ENCODE peak calls at places on chromosome 13, in four cellular contexts. N is endothelial cell, H is astrocyte of the spinal cord, A is MM.1S. Z is an unnamed sample.

GRCh38 chr13:51848674-51849073 is 3.7 kb upstream of the TMEM272 start:
- DNase-seq in A (no peak), H (peak; percentile 15), N (no peak), Z (peak; percentile 46)

GRCh38 chr13:41458187-41458938 is 1.0 kb downstream of the RGCC start:
- DNase-seq in H (peak; percentile 24), N (peak; percentile 16), A (peak; percentile 27), Z (no peak)

GRCh38 chr13:24632382-24633121 is 47.7 kb upstream of the ATP12A start:
- DNase-seq in A (no peak), N (no peak), H (no peak), Z (no peak)

GRCh38 chr13:110894086-110894485 is 20.8 kb downstream of the ANKRD10 start:
- DNase-seq in N (no peak), H (no peak), A (no peak), Z (no peak)

GRCh38 chr13:110651271-110651670 is 35.9 kb downstream of the NAXD start:
- DNase-seq in N (no peak), A (no peak), H (no peak), Z (no peak)

GRCh38 chr13:86946734-86947133 is 724.4 kb upstream of the SLITRK5 start:
- DNase-seq in N (no peak), A (peak; percentile 7), H (no peak), Z (no peak)

GRCh38 chr13:75986818-75987217 is 350.7 kb downstream of the LMO7 start:
- DNase-seq in A (no peak), N (no peak), H (no peak), Z (no peak)

GRCh38 chr13:31790992-31791391 is 51.7 kb downstream of the RXFP2 start:
- DNase-seq in N (no peak), H (peak; percentile 33), A (no peak), Z (no peak)

GRCh38 chr13:109419896-109420295 is 366.5 kb downstream of the IRS2 start:
- DNase-seq in A (no peak), N (no peak), H (no peak), Z (no peak)

DNA sequence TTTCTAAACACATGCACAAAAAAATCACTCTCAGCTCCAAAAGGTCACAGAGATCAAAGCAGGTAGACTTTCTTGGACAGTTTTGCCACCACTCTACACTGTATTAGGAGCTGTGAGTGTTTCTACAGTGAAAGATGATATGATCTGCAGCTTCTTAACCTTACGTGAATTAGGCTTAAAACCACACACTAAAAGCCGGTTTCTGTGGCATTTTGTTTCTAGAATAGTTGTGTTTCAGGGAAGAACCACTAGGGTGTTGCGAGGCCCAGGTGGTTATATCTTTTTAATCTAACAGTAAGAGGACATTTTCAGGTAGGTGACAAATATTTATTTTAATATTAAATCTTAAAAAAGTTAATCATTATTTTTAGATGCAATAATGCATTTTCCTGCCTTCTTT is 216.4 kb downstream of the KLF5 start:
- DNase-seq in H (no peak), N (no peak), A (peak; percentile 84), Z (no peak)
- TF ChIP-seq CTCF in H (no peak), N (no peak), A (peak; percentile 14), Z (no peak)

GRCh38 chr13:49134305-49134704 is 85.8 kb upstream of the MLNR start:
- DNase-seq in H (no peak), N (no peak), A (no peak), Z (no peak)

GRCh38 chr13:49132479-49133002 is 87.6 kb upstream of the MLNR start:
- DNase-seq in H (no peak), A (no peak), N (no peak), Z (no peak)
- TF ChIP-seq CTCF in H (no peak), A (no peak), N (no peak), Z (no peak)

GRCh38 chr13:60329221-60329983 is 67.6 kb upstream of the TDRD3 start:
- DNase-seq in H (peak; percentile 19), A (peak; percentile 16), N (peak; percentile 61), Z (peak; percentile 45)
- TF ChIP-seq CTCF in H (peak; percentile 51), A (peak; percentile 43), N (peak; percentile 30), Z (peak; percentile 46)

GRCh38 chr13:98368019-98368418 is 190.9 kb upstream of the RNF113B start:
- DNase-seq in A (no peak), H (peak; percentile 64), N (no peak), Z (no peak)
- TF ChIP-seq CTCF in A (no peak), H (no peak), N (no peak), Z (no peak)

DNA sequence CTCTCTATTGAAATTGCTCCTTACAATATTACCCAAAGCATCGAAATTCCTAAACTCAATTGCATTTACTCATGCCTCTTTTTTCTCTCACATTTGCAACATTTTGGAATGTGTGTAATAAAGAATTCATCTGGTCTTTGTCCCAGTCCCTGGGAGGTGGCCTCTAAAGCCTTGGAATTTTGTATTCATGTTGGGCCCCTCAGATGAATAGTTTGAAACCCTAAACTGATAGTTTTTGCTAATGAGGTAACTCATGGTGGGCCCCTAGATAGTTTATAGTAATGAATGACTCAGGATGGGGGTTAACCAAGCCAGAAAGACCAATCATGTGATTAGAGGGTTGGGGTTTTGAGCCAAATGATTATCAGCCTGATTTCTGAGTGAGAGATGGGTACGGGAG is 490.4 kb downstream of the DIAPH3 start:
- DNase-seq in H (peak; percentile 25), A (no peak), N (no peak), Z (no peak)
- TF ChIP-seq CTCF in H (no peak), A (no peak), N (no peak), Z (no peak)

DNA sequence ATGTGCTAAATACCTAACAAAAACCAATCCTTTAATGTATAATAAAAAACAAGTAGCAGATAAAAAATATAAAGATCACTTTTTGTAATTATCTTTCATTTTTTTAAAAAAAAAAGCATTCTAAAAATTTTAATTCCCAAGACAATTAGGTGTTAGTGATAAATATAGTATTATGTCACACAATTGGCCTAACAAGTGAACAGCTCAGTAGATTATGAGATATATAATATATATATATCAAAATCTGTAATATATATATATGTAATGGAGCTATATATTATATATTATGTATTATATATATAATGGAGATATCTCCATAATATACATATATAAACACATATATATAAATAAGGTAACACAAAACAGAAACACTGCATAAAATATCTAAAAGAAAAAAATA is 1531.1 kb upstream of the MIR17HG start:
- DNase-seq in N (no peak), H (no peak), A (no peak), Z (no peak)
- TF ChIP-seq CTCF in N (no peak), H (no peak), A (no peak), Z (no peak)

DNA sequence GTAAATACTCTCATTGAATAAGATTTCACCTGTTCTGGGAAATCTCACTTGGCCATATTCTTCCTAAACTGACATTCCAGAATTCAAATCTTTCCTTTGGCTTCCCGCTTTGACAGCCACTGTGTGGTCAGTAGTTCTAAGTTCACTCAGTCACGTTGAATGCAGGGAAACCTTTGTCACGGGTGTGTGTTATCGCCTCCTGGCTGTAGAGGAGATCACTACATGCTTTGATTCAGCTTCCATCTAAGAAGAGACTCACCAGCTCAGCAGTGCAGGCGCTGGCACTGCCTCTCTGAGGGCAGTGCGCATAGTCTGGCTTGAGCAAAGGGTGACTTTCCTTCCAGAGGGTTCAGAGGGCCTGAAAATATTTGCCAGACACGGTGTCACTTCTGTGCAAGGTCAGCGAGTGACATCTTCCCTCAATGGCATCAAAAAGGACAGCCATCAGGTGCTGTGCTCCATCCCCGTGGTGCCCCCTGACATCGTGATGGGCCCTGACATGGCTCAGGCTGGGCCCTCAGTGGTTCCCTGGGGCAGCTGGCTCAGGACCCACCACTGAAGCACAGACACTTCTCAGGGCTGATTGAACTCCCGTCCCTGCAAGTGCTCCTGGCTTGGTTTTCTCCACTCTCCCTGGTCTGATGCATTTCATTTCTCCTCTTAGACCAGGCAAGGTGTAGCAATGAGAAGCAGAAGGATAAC is 635.4 kb upstream of the ARGLU1 start:
- DNase-seq in H (no peak), A (no peak), N (peak; percentile 66), Z (peak; percentile 56)
- TF ChIP-seq CTCF in H (peak; percentile 51), A (peak; percentile 27), N (peak; percentile 76), Z (peak; percentile 37)

DNA sequence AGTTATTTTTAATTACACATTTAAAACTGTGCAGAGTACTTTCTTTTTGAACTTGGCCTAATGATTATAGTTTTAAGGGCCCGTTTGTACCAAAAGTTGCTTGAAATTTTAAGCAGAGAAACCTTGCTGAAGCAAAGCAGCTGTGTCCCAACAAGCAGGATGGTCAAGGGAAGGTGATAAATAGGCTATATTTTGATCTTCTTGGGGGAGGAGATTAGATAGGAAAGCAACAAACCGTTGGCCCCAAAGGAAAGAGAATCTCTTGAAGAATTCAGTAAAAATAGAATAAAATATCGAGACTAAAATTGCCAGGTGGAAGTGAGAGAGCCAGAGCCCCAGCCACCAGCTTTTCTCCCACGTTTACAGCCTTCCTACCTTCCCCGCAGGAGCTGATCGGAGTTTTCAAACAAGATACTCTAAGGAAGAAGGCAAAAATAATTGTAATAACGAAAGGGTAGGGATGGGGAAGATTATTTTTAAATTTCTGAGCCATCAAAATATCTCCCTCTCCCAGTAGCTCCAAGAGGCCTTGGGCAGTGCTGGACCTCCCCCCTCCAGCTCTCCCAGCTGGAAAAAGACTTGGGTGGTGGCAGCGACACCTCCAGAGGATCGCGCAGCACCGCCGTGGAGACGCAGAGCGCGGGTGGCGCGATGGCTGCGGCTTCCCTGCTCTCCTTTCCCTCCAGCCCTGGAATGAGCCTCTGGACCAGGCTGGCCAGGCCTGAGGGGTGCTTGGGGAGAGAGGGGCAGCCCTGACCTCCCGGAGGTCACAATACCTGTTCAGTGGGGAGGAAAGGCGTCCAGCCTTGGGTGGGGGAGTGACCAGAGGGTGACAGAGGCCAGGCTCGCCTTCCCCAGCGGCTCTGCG is 5.8 kb downstream of the ZIC2 start:
- DNase-seq in H (peak; percentile 42), N (peak; percentile 18), A (no peak), Z (no peak)
- TF ChIP-seq CTCF in H (no peak), N (no peak), A (no peak), Z (no peak)

GRCh38 chr13:28413999-28414398 is 80.9 kb downstream of the FLT1 start:
- DNase-seq in N (no peak), A (no peak), H (no peak), Z (no peak)

GRCh38 chr13:28412981-28413380 is 81.9 kb downstream of the FLT1 start:
- DNase-seq in N (no peak), A (no peak), H (no peak), Z (peak; percentile 19)

GRCh38 chr13:28411859-28412353 is 83.0 kb downstream of the FLT1 start:
- DNase-seq in H (no peak), N (no peak), A (no peak), Z (peak; percentile 22)

GRCh38 chr13:28421674-28422410 is 73.1 kb downstream of the FLT1 start:
- DNase-seq in H (no peak), N (no peak), A (no peak), Z (no peak)

DNA sequence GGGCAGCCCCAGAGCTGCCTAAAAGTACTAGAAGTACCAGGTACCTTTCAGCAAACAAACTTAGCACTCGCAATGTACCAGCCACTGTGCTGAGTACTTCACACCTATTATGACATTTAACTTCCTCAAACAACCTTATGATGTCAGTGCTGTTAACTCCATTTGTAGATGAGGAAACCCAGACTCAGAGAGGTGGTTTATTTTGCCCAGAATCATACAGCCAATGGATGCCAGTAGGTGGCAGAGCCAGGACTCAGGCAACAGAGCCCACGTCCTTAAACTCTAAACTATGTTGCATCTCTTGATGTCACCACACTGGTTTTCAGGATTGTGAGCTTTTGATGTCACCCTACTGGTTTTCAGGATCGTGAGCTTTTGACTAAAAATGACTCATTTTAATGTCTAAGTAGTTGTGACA is 78.9 kb downstream of the FLT1 start:
- DNase-seq in N (no peak), H (no peak), A (no peak), Z (no peak)
- TF ChIP-seq CTCF in N (no peak), H (no peak), A (no peak), Z (no peak)

Z was measured in fibroblast of pulmonary artery.